ENCODE peak calls at places on chromosomes 13 and 19, in nine cellular contexts. W, S, V, F, A, N, P, T and O are unnamed samples. For H3K9me3, the result is how much of the 10 kb centered on the place peaks cover.

GRCh38 chr19:39375929-39376328 is 15.0 kb downstream of the PAF1 start:
- DNase-seq in W (no peak), S (no peak), V (no peak), F (no peak), A (no peak), N (no peak), P (no peak), T (no peak), O (no peak)

GRCh38 chr13:51913421-51914136 is 51.8 kb downstream of the CCDC70 start:
- DNase-seq in W (no peak), S (no peak), V (no peak), F (no peak), A (no peak), N (no peak), P (peak), T (no peak), O (no peak)

GRCh38 chr13:73334459-73334858 is 275.7 kb downstream of the KLF5 start:
- DNase-seq in W (no peak), S (no peak), V (peak), F (no peak), A (no peak), N (no peak), P (no peak), T (no peak), O (no peak)

GRCh38 chr13:36193151-36193855 is 21.1 kb downstream of the SOHLH2 start:
- DNase-seq in W (no peak), S (no peak), V (peak), F (no peak), A (no peak), N (no peak), P (no peak), T (no peak), O (no peak)

GRCh38 chr19:10724573-10725071 is 6.7 kb downstream of the DNM2 start:
- DNase-seq in W (no peak), S (no peak), V (no peak), F (no peak), A (no peak), N (no peak), P (peak), T (no peak), O (no peak)

GRCh38 chr13:98475521-98475920 is 101.4 kb downstream of the STK24 start:
- DNase-seq in W (no peak), S (no peak), V (no peak), F (no peak), A (no peak), N (no peak), P (no peak), T (no peak), O (no peak)

GRCh38 chr19:16001481-16002312 is 52.9 kb downstream of the OR10H4 start:
- DNase-seq in W (no peak), S (peak), V (no peak), F (peak), A (no peak), N (no peak), P (no peak), T (no peak), O (no peak)

GRCh38 chr13:46207828-46208227 is 3.9 kb upstream of the LRRC63 start:
- DNase-seq in W (no peak), S (no peak), V (no peak), F (no peak), A (no peak), N (no peak), P (no peak), T (no peak), O (no peak)

GRCh38 chr13:81487151-81487550 is 1146.2 kb upstream of the SPRY2 start:
- DNase-seq in W (no peak), S (no peak), V (no peak), F (no peak), A (no peak), N (peak), P (peak), T (no peak), O (no peak)

GRCh38 chr13:71499235-71499634 is 367.8 kb downstream of the DACH1 start:
- DNase-seq in W (no peak), S (no peak), V (no peak), F (no peak), A (no peak), N (no peak), P (no peak), T (no peak), O (no peak)

GRCh38 chr19:42465827-42466280 is 23.1 kb upstream of the CXCL17 start:
- DNase-seq in W (no peak), S (no peak), V (no peak), F (no peak), A (no peak), N (no peak), P (no peak), T (no peak), O (no peak)

GRCh38 chr13:26017932-26018690 is 33.7 kb downstream of the SHISA2 start:
- DNase-seq in W (no peak), S (no peak), V (no peak), F (no peak), A (no peak), N (no peak), P (no peak), T (no peak), O (peak)

GRCh38 chr19:58003153-58003828 is 671 bp upstream of the ZNF606 start:
- DNase-seq in W (no peak), S (no peak), V (no peak), F (no peak), A (no peak), N (no peak), P (no peak), T (no peak), O (peak)

GRCh38 chr19:15223649-15224371 is 8.4 kb downstream of the EPHX3 start:
- DNase-seq in W (no peak), S (peak), V (no peak), F (no peak), A (no peak), N (no peak), P (no peak), T (no peak), O (no peak)

GRCh38 chr13:94311893-94312292 is 167.6 kb downstream of the DCT start:
- DNase-seq in W (no peak), S (no peak), V (no peak), F (peak), A (no peak), N (no peak), P (no peak), T (no peak), O (no peak)

GRCh38 chr13:106609116-106609515 is 41.2 kb upstream of the ARGLU1 start:
- DNase-seq in W (no peak), S (no peak), V (no peak), F (no peak), A (no peak), N (no peak), P (no peak), T (no peak), O (no peak)

GRCh38 chr13:75633285-75633684 is 2.8 kb upstream of the LMO7 start:
- DNase-seq in W (no peak), S (no peak), V (no peak), F (peak), A (no peak), N (no peak), P (no peak), T (no peak), O (no peak)

GRCh38 chr19:16106121-16106520 is 5.6 kb upstream of the RAB8A start:
- DNase-seq in W (no peak), S (no peak), V (no peak), F (peak), A (no peak), N (no peak), P (no peak), T (no peak), O (no peak)

GRCh38 chr19:8571006-8571411 is 6.2 kb downstream of the MYO1F start:
- DNase-seq in W (no peak), S (no peak), V (no peak), F (peak), A (peak), N (no peak), P (no peak), T (no peak), O (no peak)

GRCh38 chr19:18428837-18429674 is 8.9 kb downstream of the ISYNA1 start:
- DNase-seq in W (peak), S (peak), V (no peak), F (peak), A (peak), N (no peak), P (peak), T (no peak), O (peak)

GRCh38 chr19:53088091-53088490 is 15.1 kb downstream of the ZNF160 start:
- DNase-seq in W (no peak), S (no peak), V (no peak), F (peak), A (no peak), N (no peak), P (no peak), T (no peak), O (no peak)

GRCh38 chr19:17346109-17346671 is 8.8 kb downstream of the GTPBP3 start:
- DNase-seq in W (peak), S (peak), V (no peak), F (peak), A (peak), N (peak), P (peak), T (no peak), O (peak)

GRCh38 chr19:1001538-1002166 is 1.4 kb downstream of the GRIN3B start:
- DNase-seq in W (peak), S (peak), V (no peak), F (no peak), A (peak), N (no peak), P (peak), T (no peak), O (peak)

GRCh38 chr19:3188627-3189596 is 3.2 kb downstream of the NCLN start:
- DNase-seq in W (no peak), S (no peak), V (no peak), F (no peak), A (no peak), N (no peak), P (no peak), T (no peak), O (no peak)

GRCh38 chr13:26518433-26519084 is 38.9 kb upstream of the WASF3 start:
- DNase-seq in W (no peak), S (no peak), V (no peak), F (no peak), A (no peak), N (no peak), P (no peak), T (no peak), O (peak)

GRCh38 chr19:43606569-43607229 is 5.2 kb upstream of the SRRM5 start:
- DNase-seq in W (no peak), S (no peak), V (no peak), F (no peak), A (no peak), N (no peak), P (no peak), T (no peak), O (no peak)

GRCh38 chr13:25268561-25268960 is 18.7 kb downstream of the MTMR6 start:
- DNase-seq in W (no peak), S (no peak), V (no peak), F (no peak), A (no peak), N (no peak), P (no peak), T (no peak), O (no peak)

GRCh38 chr19:34269081-34269480 is 14.7 kb downstream of the GARRE1 start:
- DNase-seq in W (no peak), S (no peak), V (no peak), F (no peak), A (no peak), N (no peak), P (no peak), T (no peak), O (peak)
- H3K4me3 ChIP-seq in W (no peak), S (no peak), V (no peak), F (no peak), A (no peak), N (no peak), P (no peak), T (peak), O (no peak)

GRCh38 chr19:47691782-47692181 is 21.4 kb upstream of the EHD2 start:
- DNase-seq in W (no peak), S (no peak), V (no peak), F (no peak), A (no peak), N (no peak), P (no peak), T (no peak), O (no peak)
- TF ChIP-seq CTCF in W (no peak), S (no peak), V (no peak), F (no peak), A (no peak), N (no peak), P (no peak), T (no peak), O (no peak)

DNA sequence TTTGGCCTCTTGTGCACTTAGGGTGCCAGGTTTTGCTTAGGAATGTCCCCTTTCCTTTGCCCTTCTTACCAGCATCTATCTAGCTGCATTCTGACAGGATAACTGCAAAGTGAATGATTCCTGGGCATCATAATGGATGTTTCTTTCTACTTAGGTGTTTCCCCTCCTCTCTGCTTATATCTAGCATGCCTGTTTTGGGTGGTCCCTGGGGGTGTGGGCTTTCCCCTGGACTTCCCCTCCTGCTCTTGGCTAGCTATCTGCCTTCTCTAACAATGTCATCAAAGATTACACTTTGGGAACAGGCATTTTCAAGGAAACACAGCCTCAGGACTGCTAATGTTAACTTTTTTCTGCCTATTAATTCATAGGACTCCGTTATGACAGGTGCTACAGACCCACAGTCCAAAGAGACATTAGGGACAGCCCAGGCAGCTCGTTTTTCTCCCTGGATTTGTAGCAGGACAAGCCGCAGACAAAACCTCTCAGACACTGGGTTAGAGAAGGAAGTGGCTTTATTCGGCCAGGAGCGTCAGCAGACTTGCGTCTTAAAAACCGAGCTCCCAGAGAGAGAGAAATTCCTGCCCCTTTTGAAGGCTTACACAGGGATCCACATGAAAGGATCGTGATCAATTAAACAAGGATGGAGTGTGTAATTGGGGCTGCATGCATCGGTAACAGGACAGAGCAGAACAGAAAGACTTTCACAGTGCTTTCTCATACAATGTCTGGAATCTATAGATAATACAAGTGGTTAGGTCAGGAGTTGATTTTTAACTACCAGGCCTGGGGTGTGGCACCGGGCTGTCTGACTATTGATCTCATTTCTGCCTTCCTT is 17.3 kb downstream of the ZNF700 start:
- DNase-seq in W (no peak), S (no peak), V (no peak), F (no peak), A (no peak), N (no peak), P (no peak), T (no peak), O (no peak)
- H3K9me3 ChIP-seq in W (half or more), S (under half), V (under half), F (half or more), A (half or more), N (half or more), P (under half), T (half or more), O (under half)

GRCh38 chr13:110807546-110807945 is 94.0 kb downstream of the ING1 start:
- DNase-seq in W (no peak), S (no peak), V (no peak), F (no peak), A (no peak), N (no peak), P (no peak), T (no peak), O (no peak)
- H3K4me3 ChIP-seq in W (no peak), S (no peak), V (no peak), F (no peak), A (no peak), N (no peak), P (no peak), T (no peak), O (no peak)

GRCh38 chr13:102724923-102725322 is 30.1 kb upstream of the METTL21C start:
- DNase-seq in W (no peak), S (no peak), V (peak), F (peak), A (no peak), N (no peak), P (no peak), T (no peak), O (peak)
- TF ChIP-seq CTCF in W (no peak), S (peak), V (peak), F (peak), A (no peak), N (no peak), P (peak), T (peak), O (peak)

GRCh38 chr19:56400485-56400884 is 3.6 kb upstream of the ZNF583 start:
- DNase-seq in W (no peak), S (no peak), V (no peak), F (no peak), A (no peak), N (no peak), P (no peak), T (no peak), O (no peak)
- H3K9me3 ChIP-seq in W (under half), S (under half), V (under half), F (under half), A (under half), N (under half), P (under half), T (under half), O (under half)

GRCh38 chr13:33489563-33489962 is 204.0 kb upstream of the STARD13 start:
- DNase-seq in W (no peak), S (no peak), V (no peak), F (no peak), A (no peak), N (no peak), P (no peak), T (no peak), O (no peak)

GRCh38 chr13:33494596-33495214 is 209.2 kb upstream of the STARD13 start:
- DNase-seq in W (no peak), S (no peak), V (peak), F (peak), A (no peak), N (no peak), P (no peak), T (no peak), O (no peak)

GRCh38 chr13:33487575-33488243 is 202.2 kb upstream of the STARD13 start:
- DNase-seq in W (no peak), S (no peak), V (no peak), F (peak), A (no peak), N (no peak), P (no peak), T (no peak), O (no peak)

GRCh38 chr13:33493672-33494365 is 208.3 kb upstream of the STARD13 start:
- DNase-seq in W (no peak), S (no peak), V (no peak), F (no peak), A (no peak), N (no peak), P (no peak), T (no peak), O (no peak)

GRCh38 chr13:33490461-33491327 is 205.1 kb upstream of the STARD13 start:
- DNase-seq in W (peak), S (no peak), V (no peak), F (no peak), A (no peak), N (peak), P (no peak), T (no peak), O (peak)
- H3K4me3 ChIP-seq in W (no peak), S (no peak), V (no peak), F (no peak), A (no peak), N (peak), P (no peak), T (no peak), O (no peak)

GRCh38 chr19:5560156-5560555 is 7.6 kb downstream of the TINCR start:
- DNase-seq in W (no peak), S (no peak), V (no peak), F (no peak), A (no peak), N (no peak), P (no peak), T (no peak), O (no peak)

GRCh38 chr19:5559804-5560133 is 8.0 kb downstream of the TINCR start:
- DNase-seq in W (no peak), S (no peak), V (no peak), F (no peak), A (no peak), N (no peak), P (no peak), T (no peak), O (no peak)

GRCh38 chr19:5563008-5563431 is 4.7 kb downstream of the TINCR start:
- DNase-seq in W (no peak), S (no peak), V (no peak), F (no peak), A (no peak), N (no peak), P (no peak), T (no peak), O (no peak)

GRCh38 chr19:5562280-5562679 is 5.5 kb downstream of the TINCR start:
- DNase-seq in W (no peak), S (no peak), V (no peak), F (no peak), A (no peak), N (no peak), P (no peak), T (no peak), O (no peak)

DNA sequence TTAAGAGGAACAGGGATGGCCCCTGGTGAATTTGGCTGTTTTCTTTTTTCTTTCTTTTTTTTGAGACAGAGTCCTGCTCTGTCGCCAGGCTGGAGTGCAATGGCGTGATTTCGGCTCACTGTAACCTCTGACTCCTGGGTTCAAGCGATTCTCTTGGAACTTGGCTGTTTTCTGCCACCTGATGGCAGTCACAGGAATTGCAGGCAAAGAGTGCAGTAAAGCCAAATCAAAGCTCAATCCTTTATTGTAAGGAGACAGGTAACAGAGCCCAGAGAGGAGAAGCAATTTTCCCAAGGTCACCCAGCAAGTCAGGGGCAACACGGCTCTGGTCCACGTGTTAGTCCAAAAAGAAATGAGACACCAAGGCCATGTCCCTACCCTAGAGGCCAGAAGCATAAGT is 6.2 kb downstream of the TINCR start:
- DNase-seq in W (no peak), S (no peak), V (no peak), F (no peak), A (no peak), N (no peak), P (no peak), T (no peak), O (no peak)
- TF ChIP-seq CTCF in W (no peak), S (no peak), V (peak), F (peak), A (peak), N (peak), P (peak), T (no peak), O (no peak)

GRCh38 chr13:19060311-19061002 is 121.2 kb downstream of the TUBA3C start:
- DNase-seq in W (no peak), S (no peak), V (no peak), F (no peak), A (no peak), N (no peak), P (no peak), T (no peak), O (no peak)

GRCh38 chr13:19062801-19063200 is 118.8 kb downstream of the TUBA3C start:
- DNase-seq in W (no peak), S (no peak), V (no peak), F (no peak), A (no peak), N (no peak), P (no peak), T (no peak), O (no peak)

GRCh38 chr13:19062019-19062646 is 119.5 kb downstream of the TUBA3C start:
- DNase-seq in W (no peak), S (no peak), V (no peak), F (no peak), A (no peak), N (no peak), P (no peak), T (no peak), O (no peak)

GRCh38 chr13:19059016-19059780 is 122.4 kb downstream of the TUBA3C start:
- DNase-seq in W (no peak), S (no peak), V (no peak), F (no peak), A (no peak), N (no peak), P (no peak), T (no peak), O (no peak)

DNA sequence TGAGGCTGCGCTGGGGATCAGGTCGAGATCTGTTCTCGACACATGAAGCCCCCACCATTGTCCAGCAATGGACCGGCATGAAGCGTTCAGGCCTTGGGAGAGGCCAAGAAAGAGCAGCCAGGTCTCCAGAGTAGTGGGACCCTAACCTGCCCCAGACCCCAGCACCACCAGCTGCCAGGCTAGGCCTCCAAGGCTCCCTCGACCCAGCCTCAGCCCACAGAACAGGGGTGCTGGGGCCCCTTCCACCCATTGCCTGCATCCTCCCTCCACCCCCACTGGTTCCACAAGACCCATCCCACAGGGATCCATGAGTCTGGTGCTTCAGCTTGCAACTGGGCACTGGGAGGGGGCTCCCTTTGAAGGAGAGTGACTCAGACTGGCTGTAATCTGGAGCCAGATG is 120.3 kb downstream of the TUBA3C start:
- DNase-seq in W (no peak), S (no peak), V (no peak), F (no peak), A (no peak), N (no peak), P (no peak), T (no peak), O (no peak)
- H3K9me3 ChIP-seq in W (under half), S (under half), V (under half), F (half or more), A (under half), N (half or more), P (under half), T (under half), O (under half)